ENCODE peak calls at places on chromosomes 13 and 19, in eight cellular contexts. T is right atrium auricular region; G is ascending aorta; J is Peyer's patch; X is PC-9; A is stomach; R is CD4-positive, alpha-beta T cell; W is uterus. B is an unnamed sample.

GRCh38 chr19:17950310-17951150 is 16.4 kb upstream of the KCNN1 start:
- DNase-seq in A (no peak), R (no peak), G (no peak), X (peak; percentile 37), W (no peak), J (no peak), T (no peak), B (no peak)

GRCh38 chr19:30783212-30783611 is 411.0 kb downstream of the ZNF536 start:
- DNase-seq in J (no peak), T (no peak), W (no peak), X (no peak), A (no peak), R (no peak), G (no peak), B (no peak)

GRCh38 chr19:6063576-6063961 is 46.7 kb downstream of the RFX2 start:
- DNase-seq in R (no peak), G (peak; percentile 62), T (no peak), W (no peak), J (no peak), A (no peak), X (no peak), B (no peak)

GRCh38 chr19:7916137-7916907 is 1.7 kb downstream of the TGFBR3L start:
- DNase-seq in J (peak; percentile 69), R (no peak), T (no peak), W (no peak), X (no peak), A (peak; percentile 42), G (no peak), B (no peak)

GRCh38 chr13:49062297-49062896 is 86.7 kb downstream of the FNDC3A start:
- DNase-seq in G (no peak), A (no peak), J (no peak), W (no peak), T (no peak), X (no peak), R (no peak), B (no peak)

GRCh38 chr13:23921451-23921888 is 24.2 kb upstream of the C1QTNF9B start:
- DNase-seq in W (no peak), T (no peak), R (no peak), X (peak; percentile 6), G (no peak), A (no peak), J (no peak), B (peak; percentile 26)

GRCh38 chr13:33526718-33527117 is 241.2 kb upstream of the STARD13 start:
- DNase-seq in J (no peak), T (no peak), X (no peak), A (no peak), G (no peak), W (no peak), R (no peak), B (no peak)

GRCh38 chr19:5951338-5951861 is 26.5 kb downstream of the RANBP3 start:
- DNase-seq in G (no peak), A (peak; percentile 59), W (no peak), X (no peak), T (no peak), R (no peak), J (no peak), B (no peak)

GRCh38 chr13:113489549-113490495 is 689 bp downstream of the DCUN1D2 start:
- DNase-seq in A (peak; percentile 38), G (no peak), W (peak; percentile 46), T (no peak), X (peak; percentile 4), J (no peak), R (peak; percentile 16), B (peak; percentile 36)

GRCh38 chr19:42850981-42851717 is 28.4 kb downstream of the PSG1 start:
- DNase-seq in G (peak; percentile 85), R (no peak), X (peak; percentile 70), A (no peak), J (no peak), W (no peak), T (peak; percentile 80), B (peak; percentile 74)

GRCh38 chr13:67094952-67095351 is 135.2 kb downstream of the PCDH9 start:
- DNase-seq in J (no peak), G (no peak), W (no peak), A (no peak), T (no peak), R (no peak), X (no peak), B (no peak)

GRCh38 chr13:49669735-49670309 is 21.5 kb downstream of the EBPL start:
- DNase-seq in A (peak; percentile 64), X (peak; percentile 48), T (no peak), W (peak; percentile 56), R (no peak), G (no peak), J (no peak), B (peak; percentile 69)

GRCh38 chr13:74040200-74040599 is 94.0 kb downstream of the KLF12 start:
- DNase-seq in X (peak; percentile 8), W (no peak), T (no peak), R (peak; percentile 5), A (peak; percentile 36), G (no peak), J (peak; percentile 62), B (peak; percentile 26)

GRCh38 chr13:27370305-27370853 is 54.0 kb upstream of the GTF3A start:
- DNase-seq in R (no peak), W (no peak), G (no peak), A (no peak), X (no peak), J (no peak), T (no peak), B (no peak)

GRCh38 chr19:49339364-49340068 is 4.3 kb downstream of the CD37 start:
- DNase-seq in X (peak; percentile 87), R (no peak), G (peak; percentile 94), A (peak; percentile 87), W (peak; percentile 88), J (peak; percentile 75), T (peak; percentile 93), B (peak; percentile 98)

GRCh38 chr19:49337267-49338022 is 2.2 kb downstream of the CD37 start:
- DNase-seq in J (no peak), W (no peak), R (no peak), A (no peak), G (peak; percentile 56), T (no peak), X (no peak), B (no peak)

GRCh38 chr19:49338023-49338677 is 2.9 kb downstream of the CD37 start:
- DNase-seq in G (peak; percentile 65), A (no peak), R (no peak), J (no peak), W (no peak), X (no peak), T (no peak), B (no peak)

GRCh38 chr19:49340069-49340864 is 5.1 kb downstream of the CD37 start:
- DNase-seq in W (peak; percentile 70), A (peak; percentile 84), T (peak; percentile 77), G (peak; percentile 88), R (no peak), X (no peak), J (peak; percentile 72), B (peak; percentile 58)

DNA sequence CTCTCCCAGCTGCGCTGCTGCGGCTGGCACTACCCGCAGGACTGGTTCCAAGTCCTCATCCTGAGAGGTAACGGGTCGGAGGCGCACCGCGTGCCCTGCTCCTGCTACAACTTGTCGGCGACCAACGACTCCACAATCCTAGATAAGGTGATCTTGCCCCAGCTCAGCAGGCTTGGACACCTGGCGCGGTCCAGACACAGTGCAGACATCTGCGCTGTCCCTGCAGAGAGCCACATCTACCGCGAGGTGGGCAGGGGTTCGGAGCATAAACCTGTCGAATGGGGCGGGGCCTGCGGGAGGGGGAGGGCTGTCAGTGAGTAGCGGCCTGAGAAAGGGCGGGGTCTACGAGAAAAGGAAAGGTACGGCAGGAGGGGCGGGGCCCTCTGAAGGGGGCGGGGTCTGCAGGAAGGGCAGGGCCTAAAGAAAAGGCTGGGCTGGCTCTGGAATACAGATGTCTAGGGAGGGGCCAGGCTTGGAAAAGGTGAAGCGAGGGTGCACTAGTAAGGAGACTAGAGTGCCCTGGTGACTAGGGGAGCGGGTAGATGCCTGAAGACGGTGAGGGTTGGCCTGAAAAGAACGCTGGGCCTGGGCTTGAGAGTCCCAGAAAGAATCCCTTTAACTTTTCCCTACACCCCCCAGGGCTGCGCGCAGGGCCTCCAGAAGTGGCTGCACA is 3.6 kb downstream of the CD37 start:
- DNase-seq in J (peak; percentile 88), T (peak; percentile 71), X (peak; percentile 92), R (no peak), A (peak; percentile 96), G (peak; percentile 80), W (peak; percentile 85), B (peak; percentile 96)
- H3K27ac ChIP-seq in J (peak overlapping the region; percentile 86), T (peak overlapping the region; percentile 91), X (no peak overlapping the region), R (no peak overlapping the region), A (peak overlapping the region; percentile 96), G (peak overlapping the region; percentile 85), W (peak overlapping the region; percentile 85), B (peak overlapping the region; percentile 87)

GRCh38 chr19:10227215-10227971 is 3.7 kb downstream of the S1PR2 start:
- DNase-seq in X (no peak), J (no peak), G (peak; percentile 68), W (peak; percentile 46), A (no peak), R (no peak), T (peak; percentile 73), B (no peak)
- TF ChIP-seq CTCF in X (no peak), J (no peak), G (no peak), W (no peak), A (no peak), R (no peak), T (no peak), B (no peak)

DNA sequence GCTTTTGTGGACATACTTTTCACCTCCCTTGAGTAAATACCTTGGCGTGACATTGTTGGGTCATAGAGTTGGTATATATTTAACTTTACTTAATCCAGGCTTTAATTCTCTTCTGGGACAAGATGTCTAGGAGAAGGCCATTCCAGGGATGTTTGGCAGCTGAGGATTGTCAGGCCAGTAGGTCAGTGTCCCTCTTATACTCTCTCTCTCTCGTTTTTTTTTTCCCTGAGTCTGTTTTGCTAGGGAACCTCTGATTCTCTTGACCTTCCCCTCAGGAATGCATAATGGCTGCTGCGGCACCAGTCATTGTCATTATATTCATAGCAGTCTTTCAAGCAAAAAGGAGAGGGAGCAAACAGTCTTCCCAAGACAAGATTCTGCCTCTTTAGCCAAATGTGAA is 48.8 kb downstream of the BICRA start:
- DNase-seq in G (no peak), W (no peak), T (no peak), J (no peak), A (no peak), R (no peak), X (no peak), B (no peak)
- H3K27ac ChIP-seq in G (no peak overlapping the region), W (no peak overlapping the region), T (no peak overlapping the region), J (peak overlapping the region; percentile 94), A (no peak overlapping the region), R (no peak overlapping the region), X (no peak overlapping the region), B (no peak overlapping the region)

GRCh38 chr19:46693760-46694159 is 23.2 kb downstream of the PRKD2 start:
- DNase-seq in J (no peak), R (no peak), X (no peak), A (no peak), G (no peak), T (no peak), W (no peak), B (no peak)

GRCh38 chr19:46692918-46693722 is 23.8 kb downstream of the PRKD2 start:
- DNase-seq in W (no peak), X (no peak), A (no peak), G (no peak), T (no peak), R (no peak), J (no peak), B (no peak)

GRCh38 chr19:46689358-46689757 is 27.6 kb downstream of the PRKD2 start:
- DNase-seq in A (no peak), X (no peak), W (no peak), R (no peak), J (no peak), T (no peak), G (no peak), B (no peak)

GRCh38 chr19:46691104-46691503 is 25.8 kb downstream of the PRKD2 start:
- DNase-seq in T (no peak), J (no peak), R (no peak), X (no peak), A (no peak), W (no peak), G (no peak), B (no peak)

GRCh38 chr19:46691948-46692347 is 25.0 kb downstream of the PRKD2 start:
- DNase-seq in A (no peak), J (no peak), X (no peak), G (no peak), W (no peak), R (no peak), T (no peak), B (no peak)
- TF ChIP-seq CTCF in A (no peak), J (no peak), X (no peak), G (no peak), W (no peak), R (no peak), T (no peak), B (no peak)